ENCODE peak calls at places on chromosome 9, in ten cellular contexts. L, G, X, T, H, Q, P, W, I and N are unnamed samples.

GRCh38 chr9:114953016-114953415 is 22.6 kb upstream of the TNFSF8 start:
- DNase-seq in L (no peak), G (no peak), X (no peak), T (no peak), H (no peak), Q (no peak), P (no peak), W (no peak), I (no peak), N (no peak)

GRCh38 chr9:132638240-132638639 is 31.5 kb downstream of the DDX31 start:
- DNase-seq in L (no peak), G (no peak), X (no peak), T (no peak), H (no peak), Q (peak; percentile 75), P (no peak), W (no peak), I (no peak), N (no peak)

GRCh38 chr9:111020594-111020993 is 17.7 kb downstream of the LPAR1 start:
- DNase-seq in L (no peak), G (peak; percentile 27), X (no peak), T (no peak), H (no peak), Q (no peak), P (no peak), W (no peak), I (no peak), N (no peak)

GRCh38 chr9:93488239-93488638 is 34.9 kb upstream of the FAM120AOS start:
- DNase-seq in L (no peak), G (no peak), X (no peak), T (no peak), H (no peak), Q (no peak), P (no peak), W (no peak), I (no peak), N (no peak)

GRCh38 chr9:131167146-131167692 is 41.8 kb downstream of the NUP214 start:
- DNase-seq in L (no peak), G (peak; percentile 35), X (no peak), T (no peak), H (no peak), Q (no peak), P (no peak), W (no peak), I (no peak), N (no peak)

GRCh38 chr9:119284118-119284517 is 85.1 kb downstream of the BRINP1 start:
- DNase-seq in L (no peak), G (no peak), X (no peak), T (no peak), H (peak; percentile 82), Q (no peak), P (peak; percentile 70), W (no peak), I (peak; percentile 40), N (no peak)

GRCh38 chr9:36045610-36046009 is 8.9 kb downstream of the RECK start:
- DNase-seq in L (no peak), G (no peak), X (no peak), T (no peak), H (no peak), Q (no peak), P (no peak), W (no peak), I (no peak), N (no peak)

GRCh38 chr9:3099601-3100000 is 255.7 kb upstream of the PUM3 start:
- DNase-seq in L (no peak), G (no peak), X (no peak), T (no peak), H (no peak), Q (no peak), P (no peak), W (no peak), I (no peak), N (no peak)

GRCh38 chr9:10134266-10134665 is 478.5 kb downstream of the PTPRD start:
- DNase-seq in L (no peak), G (no peak), X (no peak), T (no peak), H (no peak), Q (no peak), P (no peak), W (no peak), I (no peak), N (no peak)

GRCh38 chr9:110908894-110909293 is 129.4 kb downstream of the LPAR1 start:
- DNase-seq in L (no peak), G (no peak), X (no peak), T (no peak), H (no peak), Q (no peak), P (no peak), W (no peak), I (no peak), N (no peak)

GRCh38 chr9:108655818-108656217 is 200.0 kb downstream of the ACTL7B start:
- DNase-seq in L (no peak), G (no peak), X (no peak), T (no peak), H (no peak), Q (no peak), P (no peak), W (no peak), I (no peak), N (peak; percentile 31)

GRCh38 chr9:89677696-89678393 is 73.0 kb downstream of the GADD45G start:
- DNase-seq in L (no peak), G (peak; percentile 55), X (no peak), T (no peak), H (peak; percentile 79), Q (no peak), P (no peak), W (no peak), I (peak; percentile 37), N (no peak)

GRCh38 chr9:100409176-100409556 is 17.8 kb upstream of the MSANTD3 start:
- DNase-seq in L (no peak), G (no peak), X (no peak), T (no peak), H (no peak), Q (no peak), P (no peak), W (no peak), I (no peak), N (no peak)

GRCh38 chr9:100406962-100407361 is 20.0 kb upstream of the MSANTD3 start:
- DNase-seq in L (no peak), G (no peak), X (no peak), T (no peak), H (no peak), Q (no peak), P (no peak), W (no peak), I (no peak), N (no peak)

GRCh38 chr9:100408541-100409175 is 18.3 kb upstream of the MSANTD3 start:
- DNase-seq in L (no peak), G (no peak), X (no peak), T (no peak), H (no peak), Q (no peak), P (no peak), W (no peak), I (no peak), N (no peak)

GRCh38 chr9:100413839-100414420 is 13.0 kb upstream of the MSANTD3 start:
- DNase-seq in L (no peak), G (no peak), X (no peak), T (no peak), H (no peak), Q (no peak), P (no peak), W (no peak), I (no peak), N (no peak)

GRCh38 chr9:100411472-100412270 is 15.3 kb upstream of the MSANTD3 start:
- DNase-seq in L (peak; percentile 92), G (peak; percentile 91), X (peak; percentile 79), T (peak; percentile 95), H (peak; percentile 96), Q (peak; percentile 85), P (peak; percentile 92), W (peak; percentile 85), I (peak; percentile 98), N (peak; percentile 91)
- TF ChIP-seq CTCF in L (no peak), G (no peak), X (no peak), T (no peak), H (no peak), Q (no peak), P (no peak), W (no peak), I (no peak), N (no peak)

GRCh38 chr9:125749951-125750655 is 2.9 kb downstream of the PBX3 start:
- DNase-seq in L (no peak), G (no peak), X (no peak), T (no peak), H (no peak), Q (peak; percentile 79), P (peak; percentile 57), W (no peak), I (no peak), N (no peak)
- H3K4me3 ChIP-seq in L (no peak overlapping the region), G (peak overlapping the region; percentile 72), X (no peak overlapping the region), T (peak overlapping the region; percentile 21), H (peak overlapping the region; percentile 90), Q (no peak overlapping the region), P (peak overlapping the region; percentile 86), W (peak overlapping the region; percentile 16), I (peak overlapping the region; percentile 73), N (peak overlapping the region; percentile 26)

GRCh38 chr9:107222020-107222522 is 61.0 kb upstream of the RAD23B start:
- DNase-seq in L (no peak), G (no peak), X (no peak), T (no peak), H (no peak), Q (peak; percentile 79), P (peak; percentile 67), W (no peak), I (no peak), N (no peak)
- H3K27ac ChIP-seq in L (no peak overlapping the region), G (no peak overlapping the region), X (no peak overlapping the region), T (no peak overlapping the region), H (no peak overlapping the region), Q (peak overlapping the region; percentile 14), P (peak overlapping the region; percentile 41), W (no peak overlapping the region), I (no peak overlapping the region), N (no peak overlapping the region)

GRCh38 chr9:127045148-127045547 is 77.3 kb downstream of the ANGPTL2 start:
- DNase-seq in L (no peak), G (no peak), X (no peak), T (no peak), H (no peak), Q (no peak), P (no peak), W (no peak), I (no peak), N (no peak)
- TF ChIP-seq CTCF in L (no peak), G (no peak), X (no peak), T (no peak), H (no peak), Q (no peak), P (no peak), W (no peak), I (no peak), N (no peak)